ENCODE peak calls at places on chromosome 12, in five cellular contexts. F is fibroblast of lung, C is glutamatergic neuron, O is bronchial epithelial cell, J is HFF-Myc. B is an unnamed sample.

GRCh38 chr12:10354502-10354901 is 35.3 kb downstream of the KLRK1 start:
- DNase-seq in C (no peak), J (no peak), F (peak; percentile 37), O (peak; percentile 22), B (no peak)

GRCh38 chr12:1612196-1612595 is 16.8 kb upstream of the WNT5B start:
- DNase-seq in O (no peak), C (no peak), F (no peak), J (no peak), B (no peak)

GRCh38 chr12:1883513-1883912 is 34.9 kb downstream of the CACNA2D4 start:
- DNase-seq in J (no peak), O (no peak), F (no peak), C (no peak), B (no peak)

GRCh38 chr12:49348781-49349180 is 2.1 kb downstream of the DNAJC22 start:
- DNase-seq in O (no peak), F (no peak), J (no peak), C (no peak), B (no peak)

GRCh38 chr12:108635997-108636808 is 2.5 kb upstream of the SELPLG start:
- DNase-seq in O (no peak), C (no peak), J (no peak), F (no peak), B (no peak)

GRCh38 chr12:64091186-64091585 is 130.9 kb downstream of the KICS2 start:
- DNase-seq in J (no peak), O (no peak), F (no peak), C (no peak), B (no peak)

GRCh38 chr12:5429741-5430557 is 2.0 kb upstream of the NTF3 start:
- DNase-seq in J (no peak), C (no peak), O (no peak), F (no peak), B (no peak)

GRCh38 chr12:16857456-16857923 is 251.5 kb upstream of the LMO3 start:
- DNase-seq in O (no peak), J (no peak), F (no peak), C (no peak), B (no peak)

GRCh38 chr12:1927751-1928351 is 9.4 kb upstream of the CACNA2D4 start:
- DNase-seq in J (no peak), O (no peak), F (no peak), C (no peak), B (no peak)

GRCh38 chr12:563899-564298 is 99.3 kb downstream of the NINJ2 start:
- DNase-seq in O (no peak), J (no peak), F (no peak), C (no peak), B (no peak)

GRCh38 chr12:42557586-42558172 is 31.9 kb downstream of the PRICKLE1 start:
- DNase-seq in O (no peak), J (no peak), C (no peak), F (no peak), B (no peak)

GRCh38 chr12:109111775-109112491 is 4.5 kb upstream of the ACACB start:
- DNase-seq in J (no peak), C (peak; percentile 69), F (peak; percentile 71), O (peak; percentile 38), B (peak; percentile 19)

GRCh38 chr12:54368709-54369596 is 4.7 kb upstream of the GPR84 start:
- DNase-seq in O (peak; percentile 69), J (peak; percentile 78), F (peak; percentile 89), C (peak; percentile 96), B (peak; percentile 70)

GRCh38 chr12:73308079-73308478 is 1035.9 kb downstream of the TRHDE start:
- DNase-seq in F (no peak), C (no peak), O (no peak), J (no peak), B (no peak)

GRCh38 chr12:73307260-73307659 is 1035.1 kb downstream of the TRHDE start:
- DNase-seq in O (no peak), F (no peak), J (no peak), C (no peak), B (no peak)

GRCh38 chr12:73308747-73309146 is 1036.6 kb downstream of the TRHDE start:
- DNase-seq in C (no peak), F (no peak), O (peak; percentile 52), J (no peak), B (no peak)
- TF ChIP-seq CTCF in C (no peak), F (no peak), O (no peak), J (no peak), B (no peak)

DNA sequence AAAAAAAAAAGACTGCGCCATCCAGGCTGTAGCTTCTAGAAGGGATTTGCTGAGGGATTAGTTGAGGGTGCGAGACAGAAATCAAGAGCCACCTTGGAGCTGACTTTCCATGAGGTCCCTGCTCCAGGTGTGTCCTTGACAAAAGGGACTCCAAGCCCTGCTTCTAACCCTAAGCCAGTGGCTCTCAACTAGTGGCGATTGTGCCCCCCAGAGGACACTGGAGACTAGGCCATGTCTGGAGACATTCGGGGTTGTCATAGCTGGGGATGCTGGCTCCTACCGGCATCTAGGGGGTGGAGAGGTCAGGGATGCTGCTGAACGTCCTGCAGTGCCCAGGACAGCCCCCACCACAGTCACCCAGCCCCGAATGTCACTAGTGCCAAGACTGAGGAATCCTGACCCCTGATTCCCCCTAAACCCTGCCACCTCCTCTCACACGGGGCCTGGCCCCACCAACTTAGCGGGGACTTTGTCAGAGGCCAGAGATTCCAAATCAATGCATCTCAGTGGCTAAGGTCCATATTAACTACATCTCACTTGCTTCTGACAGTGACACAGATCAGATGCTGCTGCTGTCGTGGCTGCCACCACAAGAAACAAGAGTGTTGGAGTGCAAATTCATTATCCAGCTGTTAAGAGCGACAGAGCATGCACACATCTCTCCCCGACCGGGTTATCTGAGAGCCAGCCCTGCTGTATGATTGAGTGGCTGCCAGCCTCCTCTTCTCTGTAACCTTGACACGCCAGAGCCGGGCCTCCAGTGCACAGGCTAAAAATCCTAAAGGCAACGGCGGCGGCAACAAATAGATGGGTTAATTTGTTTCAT is 40.4 kb downstream of the SPRING1 start:
- DNase-seq in C (peak; percentile 44), J (no peak), O (no peak), F (peak; percentile 15), B (no peak)
- TF ChIP-seq CTCF in C (no peak), J (peak; percentile 44), O (peak; percentile 9), F (peak; percentile 23), B (peak; percentile 31)

GRCh38 chr12:124656214-124656516 is 88.8 kb upstream of the NCOR2 start:
- DNase-seq in C (no peak), O (no peak), J (no peak), F (no peak), B (no peak)
- TF ChIP-seq CTCF in C (no peak), O (no peak), J (peak; percentile 22), F (no peak), B (no peak)

DNA sequence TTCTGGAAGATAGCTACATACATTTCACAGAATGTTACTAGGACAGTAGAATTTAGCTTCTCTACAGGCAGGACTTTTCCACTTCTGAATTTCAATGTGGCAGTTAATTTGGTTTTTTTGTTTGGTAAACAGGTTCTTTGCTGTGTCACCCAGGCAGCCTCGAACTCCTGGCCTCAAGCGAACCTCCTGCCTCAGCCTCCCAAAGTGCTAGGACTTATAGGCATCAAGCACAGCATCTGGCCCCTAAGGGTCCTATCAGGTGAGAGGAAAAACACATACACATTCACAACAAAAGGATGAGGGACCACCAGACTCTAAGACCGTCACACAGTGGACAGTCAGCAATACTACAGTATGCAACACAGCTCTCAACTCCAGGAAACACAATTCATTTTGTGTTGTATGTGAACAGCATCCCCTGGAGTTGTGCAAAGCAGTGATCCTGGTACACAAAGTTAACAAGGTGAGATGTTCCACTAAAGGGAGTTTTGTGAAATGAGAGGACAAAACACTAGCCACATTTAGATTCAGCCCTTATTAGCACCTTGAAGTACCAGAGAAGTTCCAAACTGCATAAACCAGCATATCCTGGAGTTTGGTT is 6.9 kb downstream of the ATP2B1 start:
- DNase-seq in F (no peak), C (no peak), J (no peak), O (no peak), B (no peak)
- TF ChIP-seq CTCF in F (no peak), C (no peak), J (no peak), O (no peak), B (no peak)